ENCODE peak calls at places on chromosomes 6 and 20, in seven cellular contexts. One of them, this sample, is unnamed.
A peak's percentile ranks its signal among the peaks of the same experiment; 100 is the strongest.

GRCh38 chr20:21981179-21981578 is 275.7 kb downstream of the PAX1 start:
- DNase-seq in pancreas: no peak
- DNase-seq in fibroblast of lung: no peak
- DNase-seq in cardiac fibroblast: peak; percentile 60
- DNase-seq in foreskin fibroblast: no peak
- DNase-seq in heart right ventricle: no peak
- DNase-seq in HCT116: no peak
- DNase-seq in this sample: no peak

GRCh38 chr20:10798811-10799210 is 125.0 kb upstream of the JAG1 start:
- DNase-seq in fibroblast of lung: peak; percentile 10
- DNase-seq in cardiac fibroblast: peak; percentile 23
- DNase-seq in HCT116: no peak
- DNase-seq in heart right ventricle: no peak
- DNase-seq in pancreas: no peak
- DNase-seq in foreskin fibroblast: no peak
- DNase-seq in this sample: no peak

GRCh38 chr20:7352165-7352564 is 584.7 kb downstream of the BMP2 start:
- DNase-seq in fibroblast of lung: no peak
- DNase-seq in heart right ventricle: peak; percentile 5
- DNase-seq in cardiac fibroblast: no peak
- DNase-seq in foreskin fibroblast: no peak
- DNase-seq in pancreas: no peak
- DNase-seq in HCT116: no peak
- DNase-seq in this sample: no peak

GRCh38 chr20:20759132-20759531 is 46.7 kb upstream of the RALGAPA2 start:
- DNase-seq in foreskin fibroblast: no peak
- DNase-seq in heart right ventricle: no peak
- DNase-seq in HCT116: no peak
- DNase-seq in fibroblast of lung: no peak
- DNase-seq in cardiac fibroblast: no peak
- DNase-seq in pancreas: no peak
- DNase-seq in this sample: no peak

GRCh38 chr20:38202982-38203293 is 37.9 kb upstream of the TGM2 start:
- DNase-seq in pancreas: peak; percentile 20
- DNase-seq in heart right ventricle: no peak
- DNase-seq in foreskin fibroblast: no peak
- DNase-seq in HCT116: no peak
- DNase-seq in fibroblast of lung: no peak
- DNase-seq in cardiac fibroblast: no peak
- DNase-seq in this sample: no peak

GRCh38 chr20:10619427-10619826 is 54.4 kb downstream of the JAG1 start:
- DNase-seq in foreskin fibroblast: peak; percentile 79
- DNase-seq in HCT116: peak; percentile 46
- DNase-seq in cardiac fibroblast: peak; percentile 93
- DNase-seq in pancreas: no peak
- DNase-seq in heart right ventricle: no peak
- DNase-seq in fibroblast of lung: peak; percentile 96
- DNase-seq in this sample: peak; percentile 85

GRCh38 chr6:72461144-72461543 is 160.7 kb upstream of the KCNQ5 start:
- DNase-seq in HCT116: no peak
- DNase-seq in fibroblast of lung: peak; percentile 44
- DNase-seq in cardiac fibroblast: peak; percentile 34
- DNase-seq in heart right ventricle: no peak
- DNase-seq in foreskin fibroblast: peak; percentile 32
- DNase-seq in pancreas: no peak
- DNase-seq in this sample: no peak

GRCh38 chr6:112575309-112575834 is 228.2 kb downstream of the RFPL4B start:
- DNase-seq in heart right ventricle: no peak
- DNase-seq in fibroblast of lung: no peak
- DNase-seq in cardiac fibroblast: no peak
- DNase-seq in HCT116: no peak
- DNase-seq in pancreas: no peak
- DNase-seq in foreskin fibroblast: no peak
- DNase-seq in this sample: no peak

GRCh38 chr20:23889775-23890187 is 10.2 kb upstream of the CST5 start:
- DNase-seq in HCT116: peak; percentile 10
- DNase-seq in cardiac fibroblast: peak; percentile 67
- DNase-seq in fibroblast of lung: peak; percentile 14
- DNase-seq in pancreas: peak; percentile 71
- DNase-seq in foreskin fibroblast: peak; percentile 29
- DNase-seq in heart right ventricle: peak; percentile 16
- DNase-seq in this sample: peak; percentile 17

GRCh38 chr6:85537055-85537494 is 56.6 kb downstream of the SNX14 start:
- DNase-seq in heart right ventricle: no peak
- DNase-seq in fibroblast of lung: peak; percentile 50
- DNase-seq in foreskin fibroblast: peak; percentile 16
- DNase-seq in pancreas: no peak
- DNase-seq in HCT116: no peak
- DNase-seq in cardiac fibroblast: peak; percentile 37
- DNase-seq in this sample: no peak

GRCh38 chr6:107977283-107977682 is 19.3 kb upstream of the SEC63 start:
- DNase-seq in heart right ventricle: no peak
- DNase-seq in pancreas: no peak
- DNase-seq in cardiac fibroblast: peak; percentile 62
- DNase-seq in fibroblast of lung: peak; percentile 53
- DNase-seq in HCT116: no peak
- DNase-seq in foreskin fibroblast: peak; percentile 8
- DNase-seq in this sample: no peak

GRCh38 chr6:168159503-168159902 is 80.5 kb upstream of the FRMD1 start:
- DNase-seq in cardiac fibroblast: no peak
- DNase-seq in foreskin fibroblast: no peak
- DNase-seq in HCT116: no peak
- DNase-seq in heart right ventricle: no peak
- DNase-seq in pancreas: no peak
- DNase-seq in fibroblast of lung: no peak
- DNase-seq in this sample: no peak

GRCh38 chr20:20495719-20496474 is 128.0 kb downstream of the INSM1 start:
- DNase-seq in fibroblast of lung: no peak
- DNase-seq in HCT116: no peak
- DNase-seq in foreskin fibroblast: no peak
- DNase-seq in pancreas: no peak
- DNase-seq in heart right ventricle: no peak
- DNase-seq in cardiac fibroblast: no peak
- DNase-seq in this sample: no peak

GRCh38 chr6:158069800-158070195 is 88.1 kb downstream of the SYNJ2 start:
- DNase-seq in HCT116: no peak
- DNase-seq in heart right ventricle: no peak
- DNase-seq in pancreas: no peak
- DNase-seq in cardiac fibroblast: peak; percentile 88
- DNase-seq in foreskin fibroblast: no peak
- DNase-seq in fibroblast of lung: peak; percentile 24
- DNase-seq in this sample: no peak

GRCh38 chr6:68211242-68211795 is 423.8 kb upstream of the ADGRB3 start:
- DNase-seq in foreskin fibroblast: peak; percentile 68
- DNase-seq in HCT116: no peak
- DNase-seq in fibroblast of lung: peak; percentile 56
- DNase-seq in pancreas: no peak
- DNase-seq in heart right ventricle: no peak
- DNase-seq in cardiac fibroblast: peak; percentile 52
- DNase-seq in this sample: no peak

GRCh38 chr6:7974932-7975763 is 64.6 kb upstream of the TXNDC5 start:
- DNase-seq in HCT116: peak; percentile 95
- DNase-seq in pancreas: peak; percentile 67
- DNase-seq in foreskin fibroblast: peak; percentile 85
- DNase-seq in fibroblast of lung: peak; percentile 89
- DNase-seq in cardiac fibroblast: peak; percentile 94
- DNase-seq in heart right ventricle: peak; percentile 87
- DNase-seq in this sample: peak; percentile 45

GRCh38 chr6:168584251-168584650 is 143.3 kb downstream of the SMOC2 start:
- DNase-seq in pancreas: no peak
- DNase-seq in heart right ventricle: no peak
- DNase-seq in HCT116: no peak
- DNase-seq in cardiac fibroblast: no peak
- DNase-seq in fibroblast of lung: no peak
- DNase-seq in foreskin fibroblast: no peak
- DNase-seq in this sample: no peak

GRCh38 chr20:1831606-1832005 is 63.6 kb upstream of the SIRPA start:
- DNase-seq in pancreas: no peak
- DNase-seq in cardiac fibroblast: no peak
- DNase-seq in fibroblast of lung: no peak
- DNase-seq in heart right ventricle: no peak
- DNase-seq in foreskin fibroblast: no peak
- DNase-seq in HCT116: no peak
- DNase-seq in this sample: no peak

GRCh38 chr6:97501875-97502274 is 218.9 kb upstream of the MMS22L start:
- DNase-seq in foreskin fibroblast: no peak
- DNase-seq in heart right ventricle: no peak
- DNase-seq in pancreas: no peak
- DNase-seq in cardiac fibroblast: no peak
- DNase-seq in HCT116: no peak
- DNase-seq in fibroblast of lung: no peak
- DNase-seq in this sample: no peak
- TF ChIP-seq CTCF in foreskin fibroblast: no peak
- TF ChIP-seq CTCF in heart right ventricle: peak; percentile 19
- TF ChIP-seq CTCF in pancreas: no peak
- TF ChIP-seq CTCF in cardiac fibroblast: no peak
- TF ChIP-seq CTCF in HCT116: peak; percentile 17
- TF ChIP-seq CTCF in fibroblast of lung: no peak
- TF ChIP-seq CTCF in this sample: no peak

DNA sequence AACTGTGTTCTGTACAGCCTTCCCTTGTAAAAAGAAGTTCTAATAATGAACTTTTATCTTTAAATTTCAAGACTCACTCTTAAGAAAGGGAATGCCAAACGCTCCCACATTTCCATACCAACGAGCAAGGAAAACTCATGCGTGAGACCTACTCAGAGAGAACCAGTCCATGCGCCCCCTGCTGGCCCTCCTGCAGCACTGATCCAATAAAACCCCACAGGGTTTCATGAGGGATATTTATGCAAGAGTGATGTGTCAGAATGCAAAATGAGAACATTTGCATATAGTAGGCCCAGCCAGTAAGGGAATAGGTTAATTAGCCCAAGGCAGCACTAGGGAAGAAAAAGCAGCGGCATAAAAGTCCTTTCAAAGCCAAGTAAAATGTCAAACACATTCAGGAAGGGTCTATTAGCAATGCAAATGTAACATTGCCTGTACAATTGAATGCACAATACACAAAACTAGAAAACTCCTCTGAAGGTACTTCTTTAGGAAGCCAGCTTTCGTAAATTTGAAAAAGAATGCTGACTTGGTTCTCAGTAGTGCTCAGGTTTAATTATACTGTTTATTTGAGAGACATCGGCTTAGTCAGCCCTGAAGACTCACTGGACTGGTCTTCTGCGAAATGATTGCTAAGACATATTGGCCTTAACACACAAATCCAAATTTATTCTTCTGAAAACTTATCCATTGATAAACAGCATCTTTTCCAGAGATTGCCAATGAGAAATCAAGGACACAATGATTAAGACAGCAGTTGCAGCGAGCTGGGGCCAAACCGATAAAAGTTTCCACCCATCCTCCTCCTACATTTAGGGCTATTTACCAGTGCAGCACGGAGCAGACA is 93.2 kb downstream of the GMPR start:
- DNase-seq in cardiac fibroblast: peak; percentile 85
- DNase-seq in foreskin fibroblast: peak; percentile 70
- DNase-seq in fibroblast of lung: peak; percentile 83
- DNase-seq in HCT116: no peak
- DNase-seq in heart right ventricle: peak; percentile 76
- DNase-seq in pancreas: peak; percentile 79
- DNase-seq in this sample: no peak
- H3K4me3 ChIP-seq in cardiac fibroblast: no peak overlapping the region
- H3K4me3 ChIP-seq in foreskin fibroblast: no peak overlapping the region
- H3K4me3 ChIP-seq in fibroblast of lung: no peak overlapping the region
- H3K4me3 ChIP-seq in HCT116: no peak overlapping the region
- H3K4me3 ChIP-seq in heart right ventricle: peak overlapping the region; percentile 24
- H3K4me3 ChIP-seq in pancreas: no peak overlapping the region
- H3K4me3 ChIP-seq in this sample: no peak overlapping the region

DNA sequence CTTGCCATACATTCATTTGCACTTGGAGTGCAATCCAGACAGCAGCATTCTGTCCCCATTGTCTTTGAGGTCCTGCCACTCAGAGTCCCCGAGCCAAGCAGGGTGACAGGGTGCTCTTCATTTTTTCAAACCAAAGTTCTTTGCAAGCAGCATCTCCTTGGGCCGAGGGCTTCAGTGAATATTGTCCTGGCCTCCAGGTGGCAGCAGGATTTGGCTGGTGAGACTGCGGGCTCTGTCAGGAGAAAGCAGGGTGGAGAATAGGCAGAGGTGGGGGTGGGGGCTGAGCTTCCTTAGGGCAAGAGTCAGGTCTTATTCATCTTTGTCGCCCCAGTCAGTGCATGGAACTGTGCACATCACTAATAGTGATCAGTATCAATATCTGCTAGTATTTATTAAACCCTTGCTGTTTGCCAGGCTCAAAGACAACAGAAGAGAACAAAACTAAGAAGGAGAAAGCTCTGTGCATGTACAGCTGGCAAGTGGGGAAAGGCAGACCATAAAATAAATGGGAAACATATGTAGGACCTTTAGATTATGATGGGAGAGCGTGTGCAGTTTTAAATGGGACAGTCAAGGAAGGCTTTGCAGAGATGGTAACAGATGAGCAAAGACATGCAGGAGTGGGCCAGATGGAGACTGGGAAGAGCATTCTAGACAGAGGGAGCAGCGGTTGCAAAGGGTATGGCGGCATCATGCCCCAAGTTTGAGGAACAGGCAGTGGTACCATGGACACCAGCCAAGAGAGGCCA is 260.2 kb downstream of the NRN1 start:
- DNase-seq in pancreas: no peak
- DNase-seq in foreskin fibroblast: peak; percentile 32
- DNase-seq in cardiac fibroblast: no peak
- DNase-seq in fibroblast of lung: no peak
- DNase-seq in heart right ventricle: no peak
- DNase-seq in HCT116: no peak
- DNase-seq in this sample: peak; percentile 49
- TF ChIP-seq CTCF in pancreas: no peak
- TF ChIP-seq CTCF in foreskin fibroblast: peak; percentile 40
- TF ChIP-seq CTCF in cardiac fibroblast: no peak
- TF ChIP-seq CTCF in fibroblast of lung: no peak
- TF ChIP-seq CTCF in heart right ventricle: peak; percentile 40
- TF ChIP-seq CTCF in HCT116: peak; percentile 46
- TF ChIP-seq CTCF in this sample: peak; percentile 54

DNA sequence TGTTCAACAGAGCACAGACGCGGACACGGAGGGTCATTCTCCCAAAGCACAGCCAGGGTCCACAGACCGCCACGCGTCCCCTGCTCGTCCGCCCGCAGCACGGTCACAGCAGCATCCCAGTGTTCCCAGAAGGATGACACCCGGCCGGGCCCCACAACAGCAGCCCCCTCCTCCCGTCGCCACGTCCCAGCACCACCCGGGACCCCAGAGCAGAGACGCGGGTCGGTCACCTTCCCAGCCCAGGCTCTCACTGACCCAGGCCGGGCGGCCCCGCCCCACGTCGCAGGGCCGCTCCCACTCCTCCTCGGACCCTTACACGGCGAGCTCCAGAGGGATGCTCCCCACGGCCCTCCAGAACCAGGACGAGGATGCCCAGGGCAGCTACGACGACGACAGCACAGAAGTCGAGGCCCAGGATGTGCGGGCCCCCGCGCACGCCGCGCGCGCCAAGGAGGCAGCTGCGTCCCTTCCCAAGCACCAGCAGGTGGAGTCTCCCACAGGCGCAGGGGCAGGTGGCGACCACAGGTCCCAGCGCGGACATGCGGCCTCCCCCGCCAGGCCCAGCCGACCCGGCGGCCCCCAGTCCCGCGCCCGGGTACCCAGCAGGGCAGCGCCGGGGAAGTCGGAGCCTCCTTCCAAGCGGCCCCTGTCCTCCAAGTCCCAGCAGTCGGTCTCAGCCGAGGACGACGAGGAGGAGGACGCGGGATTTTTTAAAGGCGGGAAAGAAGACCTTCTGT is 64.3 kb downstream of the FNDC1 start:
- DNase-seq in HCT116: no peak
- DNase-seq in pancreas: peak; percentile 83
- DNase-seq in fibroblast of lung: no peak
- DNase-seq in heart right ventricle: no peak
- DNase-seq in foreskin fibroblast: no peak
- DNase-seq in cardiac fibroblast: no peak
- DNase-seq in this sample: no peak
- H3K4me3 ChIP-seq in HCT116: no peak overlapping the region
- H3K4me3 ChIP-seq in pancreas: peak overlapping the region; percentile 47
- H3K4me3 ChIP-seq in fibroblast of lung: no peak overlapping the region
- H3K4me3 ChIP-seq in heart right ventricle: no peak overlapping the region
- H3K4me3 ChIP-seq in foreskin fibroblast: no peak overlapping the region
- H3K4me3 ChIP-seq in cardiac fibroblast: no peak overlapping the region
- H3K4me3 ChIP-seq in this sample: no peak overlapping the region

This sample was measured in HFF-Myc.